ENCODE peak calls at places on chromosomes 1 and 21, in eight cellular contexts. M is A549, O is uterus, R is heart left ventricle, U is transverse colon, X is ovary, E is breast epithelium, H is HCT116. Z is an unnamed sample.

GRCh38 chr1:94044290-94044790 is 76.6 kb downstream of the ABCA4 start:
- DNase-seq in M (no peak), O (peak), R (peak), U (peak), X (no peak), E (peak), H (no peak), Z (peak)

GRCh38 chr21:42332557-42332956 is 17.3 kb upstream of the TFF3 start:
- DNase-seq in M (no peak), O (peak), R (no peak), U (peak), X (no peak), E (no peak), H (no peak), Z (peak)

GRCh38 chr1:16215882-16216753 is 3.7 kb upstream of the ARHGEF19 start:
- DNase-seq in M (peak), O (peak), R (peak), U (peak), X (peak), E (peak), H (peak), Z (peak)

GRCh38 chr1:150420560-150421265 is 56.8 kb downstream of the RPRD2 start:
- DNase-seq in M (no peak), O (no peak), R (no peak), U (no peak), X (no peak), E (no peak), H (no peak), Z (no peak)

GRCh38 chr1:33459766-33460543 is 12.5 kb upstream of the ZSCAN20 start:
- DNase-seq in M (no peak), O (no peak), R (no peak), U (no peak), X (no peak), E (no peak), H (no peak), Z (no peak)

GRCh38 chr1:248622491-248623106 is 12.3 kb downstream of the OR2T11 start:
- DNase-seq in M (peak), O (no peak), R (no peak), U (no peak), X (no peak), E (no peak), H (peak), Z (no peak)

GRCh38 chr1:51622455-51622913 is 5.6 kb downstream of the OSBPL9 start:
- DNase-seq in M (peak), O (peak), R (peak), U (peak), X (no peak), E (peak), H (peak), Z (no peak)

GRCh38 chr1:9425859-9426258 is 113.4 kb upstream of the SLC25A33 start:
- DNase-seq in M (no peak), O (no peak), R (no peak), U (no peak), X (no peak), E (no peak), H (no peak), Z (no peak)

GRCh38 chr1:217917277-217917887 is 286.2 kb downstream of the SPATA17 start:
- DNase-seq in M (no peak), O (no peak), R (no peak), U (no peak), X (no peak), E (no peak), H (no peak), Z (no peak)

GRCh38 chr21:17921579-17922530 is 102.7 kb upstream of the C21orf91 start:
- DNase-seq in M (no peak), O (peak), R (no peak), U (no peak), X (no peak), E (no peak), H (no peak), Z (no peak)

GRCh38 chr1:26618561-26618960 is 77.3 kb upstream of the ARID1A start:
- DNase-seq in M (no peak), O (no peak), R (no peak), U (no peak), X (no peak), E (no peak), H (no peak), Z (no peak)

GRCh38 chr1:33348676-33349080 is 27.8 kb upstream of the A3GALT2 start:
- DNase-seq in M (peak), O (no peak), R (no peak), U (no peak), X (no peak), E (no peak), H (no peak), Z (no peak)

GRCh38 chr1:242813490-242814091 is 289.1 kb upstream of the PLD5 start:
- DNase-seq in M (no peak), O (no peak), R (no peak), U (no peak), X (no peak), E (no peak), H (no peak), Z (no peak)

GRCh38 chr21:37006521-37007291 is at the start of gene RIPPLY3:
- DNase-seq in M (no peak), O (no peak), R (no peak), U (no peak), X (no peak), E (no peak), H (no peak), Z (no peak)

GRCh38 chr1:150156868-150157603 is 7.3 kb downstream of the PLEKHO1 start:
- DNase-seq in M (no peak), O (peak), R (no peak), U (no peak), X (no peak), E (no peak), H (no peak), Z (peak)

GRCh38 chr1:50420283-50420682 is 3.0 kb downstream of the DMRTA2 start:
- DNase-seq in M (no peak), O (no peak), R (no peak), U (no peak), X (no peak), E (no peak), H (no peak), Z (no peak)

DNA sequence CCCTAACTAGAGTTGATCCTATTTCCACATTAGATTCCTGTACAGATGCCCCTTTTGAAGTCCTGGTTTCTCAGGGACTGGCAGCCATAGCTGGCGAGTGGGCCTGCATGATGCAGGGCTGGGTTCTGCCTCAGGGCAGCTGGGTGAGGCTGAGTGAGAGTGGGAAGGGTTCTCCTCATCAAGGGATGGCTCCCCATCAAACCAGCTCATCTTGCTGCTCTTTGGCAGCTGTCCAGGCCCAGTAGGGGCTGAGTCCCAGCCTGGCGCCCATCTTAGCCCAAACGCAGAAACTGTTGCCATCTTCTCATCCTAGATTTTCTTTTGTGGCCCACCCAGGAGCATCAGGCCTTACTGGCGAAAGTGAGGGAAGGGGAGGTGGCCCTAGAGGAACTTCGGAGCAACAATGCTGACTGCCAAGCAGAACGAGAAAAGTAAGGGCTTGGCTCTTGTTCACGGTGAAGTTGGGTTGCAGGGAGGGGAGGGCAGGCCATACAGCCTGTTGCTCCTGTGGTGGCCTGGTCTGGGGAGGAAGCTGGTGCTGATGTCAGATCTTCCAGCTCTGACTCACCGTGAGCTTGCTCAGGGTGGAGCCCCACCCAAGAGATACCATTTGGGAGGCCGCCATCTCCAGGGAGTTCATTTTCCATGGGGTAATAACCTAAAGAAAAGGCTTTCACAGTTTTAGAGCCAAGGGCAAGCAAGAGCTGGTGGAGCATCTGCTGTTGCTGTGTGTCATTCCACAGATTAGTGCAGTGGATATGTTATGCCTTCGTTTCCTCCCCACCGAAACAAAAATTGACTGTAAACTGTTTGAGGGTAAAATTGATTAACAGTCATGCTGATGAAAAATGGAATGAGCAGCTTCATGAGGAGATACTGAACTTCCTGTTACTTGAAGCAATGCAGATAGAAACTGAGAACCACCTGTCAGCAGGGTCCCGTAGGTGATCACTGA is 34.7 kb downstream of the TUFT1 start:
- DNase-seq in M (peak), O (no peak), R (no peak), U (peak), X (no peak), E (no peak), H (peak), Z (no peak)
- TF ChIP-seq POLR2A in M (no peak), O (no peak), R (no peak), U (no peak), X (no peak), E (no peak), H (no peak), Z (no peak)

DNA sequence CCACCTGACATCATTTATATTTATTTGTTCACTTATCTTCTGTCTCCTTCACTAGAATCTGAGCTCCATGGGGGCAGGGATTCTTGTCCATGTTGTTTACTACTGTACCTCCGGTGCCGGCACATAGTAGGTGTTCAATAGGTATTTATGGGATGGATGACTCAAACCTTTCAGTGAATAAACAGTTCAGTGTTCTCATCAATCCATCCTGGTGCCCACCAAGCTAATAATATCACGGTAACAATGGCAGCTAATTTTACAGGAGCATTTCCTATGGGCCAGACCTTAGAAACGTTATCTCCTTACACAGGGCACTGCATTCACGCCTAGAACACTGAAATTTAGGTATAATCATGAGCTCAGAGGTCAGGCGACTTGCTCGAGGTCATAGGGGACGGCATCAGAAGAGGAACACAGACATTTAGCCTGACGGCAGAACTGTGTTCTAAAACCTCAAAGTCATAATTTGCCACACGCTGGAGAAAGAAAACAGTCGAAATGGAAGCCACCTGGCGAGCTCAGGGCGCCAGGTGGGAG is 1.3 kb upstream of the DRAXIN start:
- DNase-seq in M (no peak), O (no peak), R (no peak), U (no peak), X (no peak), E (no peak), H (no peak), Z (no peak)
- H3K27ac ChIP-seq in M (no peak), O (no peak), R (no peak), U (no peak), X (no peak), E (no peak), H (no peak), Z (no peak)

GRCh38 chr1:1280782-1281481 is 696 bp downstream of the SCNN1D start:
- DNase-seq in M (no peak), O (no peak), R (no peak), U (no peak), X (no peak), E (no peak), H (no peak), Z (no peak)

GRCh38 chr1:1275836-1276235 is 2.2 kb upstream of the UBE2J2 start:
- DNase-seq in M (no peak), O (no peak), R (no peak), U (no peak), X (no peak), E (no peak), H (no peak), Z (no peak)

GRCh38 chr1:1281533-1282321 is 1.5 kb downstream of the SCNN1D start:
- DNase-seq in M (peak), O (no peak), R (peak), U (peak), X (peak), E (peak), H (no peak), Z (peak)

GRCh38 chr1:1279028-1279427 is 1.2 kb upstream of the SCNN1D start:
- DNase-seq in M (no peak), O (no peak), R (no peak), U (no peak), X (no peak), E (no peak), H (no peak), Z (no peak)

DNA sequence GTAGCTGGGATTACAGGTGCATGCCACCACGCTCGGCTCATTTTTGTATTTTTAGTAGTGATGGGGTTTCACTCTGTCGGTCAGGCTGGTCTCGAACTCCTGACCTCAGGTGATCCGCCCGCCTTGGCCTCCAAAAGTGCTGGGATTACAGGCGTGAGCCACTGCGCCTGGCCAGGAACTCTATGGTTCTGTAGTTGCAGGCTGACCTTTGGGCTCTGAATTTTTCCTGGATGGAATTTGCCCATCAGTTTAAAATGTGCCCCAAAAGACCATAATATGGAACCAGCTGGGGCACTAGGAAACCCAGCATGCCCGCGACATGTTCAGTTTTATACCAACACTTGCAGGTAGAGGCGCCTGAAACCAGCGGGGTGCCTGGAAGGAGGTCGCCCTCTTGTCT is 1.6 kb upstream of the SCNN1D start:
- DNase-seq in M (no peak), O (no peak), R (no peak), U (no peak), X (no peak), E (no peak), H (no peak), Z (no peak)
- TF ChIP-seq POLR2A in M (no peak), O (no peak), R (no peak), U (no peak), X (no peak), E (no peak), H (no peak), Z (no peak)

GRCh38 chr1:11376981-11377583 is 101.9 kb upstream of the DISP3 start:
- DNase-seq in M (no peak), O (no peak), R (no peak), U (no peak), X (no peak), E (no peak), H (no peak), Z (no peak)
- H3K27ac ChIP-seq in M (no peak), O (no peak), R (no peak), U (no peak), X (no peak), E (peak), H (no peak), Z (no peak)